ENCODE peak calls at places on chromosomes 11 and 22, in ten cellular contexts. X is right lobe of liver, R is Calu3, S is heart left ventricle, K is astrocyte of the spinal cord, B is AG09309, L is B cell, A is GM20000, P is WTC11, V is tibial artery. Y is an unnamed sample.

GRCh38 chr22:49882519-49883293 is 29.1 kb downstream of the ZBED4 start:
- DNase-seq in K (peak), X (no peak), B (no peak), V (no peak), L (no peak), A (no peak), P (no peak), S (no peak), R (no peak), Y (peak)

GRCh38 chr11:8004008-8004407 is 16.9 kb downstream of the EIF3F start:
- DNase-seq in K (no peak), L (no peak), P (no peak), X (no peak), A (no peak), V (no peak), S (no peak), B (no peak), R (no peak), Y (no peak)

GRCh38 chr11:72821221-72821919 is 7.2 kb downstream of the ATG16L2 start:
- DNase-seq in X (peak), B (no peak), A (no peak), R (no peak), V (no peak), K (no peak), P (no peak), S (no peak), L (peak), Y (no peak)

GRCh38 chr22:11605468-11605981 is 3922.5 kb upstream of the OR11H1 start:
- DNase-seq in X (no peak), B (no peak), K (no peak), L (no peak), A (no peak), P (no peak), R (no peak), V (no peak), S (no peak), Y (no peak)

GRCh38 chr22:39363751-39364484 is 14.1 kb downstream of the SYNGR1 start:
- DNase-seq in B (no peak), S (no peak), K (no peak), X (no peak), V (no peak), P (no peak), R (no peak), A (no peak), L (no peak), Y (no peak)

GRCh38 chr22:20211997-20212753 is 55.9 kb downstream of the RTN4R start:
- DNase-seq in V (no peak), L (no peak), S (peak), P (no peak), R (peak), B (no peak), K (no peak), X (peak), A (no peak), Y (peak)

GRCh38 chr22:20238567-20239062 is 29.5 kb downstream of the RTN4R start:
- DNase-seq in L (peak), S (peak), K (no peak), X (peak), R (peak), V (no peak), B (no peak), A (peak), P (peak), Y (peak)

GRCh38 chr22:18033204-18033998 is 9.0 kb upstream of the MICAL3 start:
- DNase-seq in R (no peak), X (no peak), B (no peak), L (no peak), V (no peak), S (no peak), K (no peak), P (no peak), A (no peak), Y (peak)

GRCh38 chr11:289145-289705 is 299 bp downstream of the PGGHG start:
- DNase-seq in K (no peak), V (no peak), S (peak), X (no peak), A (peak), B (no peak), P (peak), R (no peak), L (peak), Y (no peak)

GRCh38 chr11:119625206-119625988 is 103.6 kb downstream of the NECTIN1 start:
- DNase-seq in S (no peak), X (no peak), R (no peak), K (no peak), L (no peak), B (no peak), A (no peak), V (no peak), P (no peak), Y (peak)

GRCh38 chr22:43553451-43554258 is 141.8 kb downstream of the MPPED1 start:
- DNase-seq in K (no peak), R (no peak), P (no peak), V (no peak), L (no peak), B (no peak), S (no peak), A (no peak), X (no peak), Y (no peak)

GRCh38 chr11:78030429-78031325 is 7.6 kb upstream of the KCTD14 start:
- DNase-seq in B (no peak), K (peak), X (peak), S (peak), V (no peak), L (no peak), P (no peak), R (peak), A (no peak), Y (peak)

GRCh38 chr11:1060410-1060809 is 14.3 kb upstream of the MUC2 start:
- DNase-seq in A (no peak), R (no peak), L (no peak), X (no peak), V (no peak), B (no peak), P (peak), S (no peak), K (no peak), Y (no peak)

GRCh38 chr11:109851780-109852390 is 241.3 kb upstream of the ZC3H12C start:
- DNase-seq in X (no peak), R (no peak), A (no peak), P (no peak), L (no peak), S (no peak), B (no peak), K (peak), V (no peak), Y (peak)

GRCh38 chr11:19820100-19820499 is 107.5 kb downstream of the NAV2 start:
- DNase-seq in B (no peak), A (no peak), V (no peak), L (no peak), K (peak), X (no peak), R (no peak), P (no peak), S (no peak), Y (peak)

GRCh38 chr11:12298610-12299009 is 78.8 kb upstream of the PARVA start:
- DNase-seq in S (no peak), L (no peak), P (no peak), A (no peak), V (no peak), X (no peak), R (no peak), B (no peak), K (no peak), Y (no peak)

GRCh38 chr11:118051611-118052461 is 25.0 kb upstream of the TMPRSS4 start:
- DNase-seq in V (no peak), P (no peak), B (no peak), A (no peak), L (no peak), S (no peak), K (no peak), X (peak), R (no peak), Y (no peak)

GRCh38 chr11:97332271-97332670 is 942.5 kb downstream of the JRKL start:
- DNase-seq in K (no peak), R (no peak), X (no peak), S (no peak), P (no peak), B (no peak), V (no peak), A (no peak), L (no peak), Y (no peak)

GRCh38 chr11:57647368-57647767 is 2.3 kb downstream of the YPEL4 start:
- DNase-seq in L (no peak), V (no peak), K (no peak), P (peak), S (no peak), R (no peak), B (no peak), A (no peak), X (no peak), Y (no peak)

GRCh38 chr11:68120212-68121066 is 749 bp downstream of the CHKA start:
- DNase-seq in X (peak), K (peak), P (peak), B (no peak), L (peak), S (peak), V (peak), R (peak), A (peak), Y (peak)

GRCh38 chr22:49332691-49333090 is 495.0 kb downstream of the BRD1 start:
- DNase-seq in B (no peak), A (no peak), K (no peak), V (no peak), P (no peak), R (no peak), L (no peak), X (no peak), S (no peak), Y (no peak)

GRCh38 chr11:75508051-75508561 is 17.6 kb downstream of the GDPD5 start:
- DNase-seq in L (peak), P (no peak), A (no peak), S (no peak), B (no peak), V (no peak), R (no peak), K (no peak), X (no peak), Y (no peak)

GRCh38 chr11:64864473-64865285 is 13.7 kb downstream of the EHD1 start:
- DNase-seq in B (no peak), P (no peak), S (peak), L (no peak), R (no peak), V (peak), K (peak), A (peak), X (no peak), Y (peak)

GRCh38 chr11:70467196-70468085 is 69.1 kb downstream of the CTTN start:
- DNase-seq in V (peak), L (no peak), S (no peak), P (peak), X (no peak), R (peak), A (peak), B (no peak), K (peak), Y (peak)

GRCh38 chr22:42619261-42620063 is 4.8 kb upstream of the POLDIP3 start:
- DNase-seq in L (no peak), B (no peak), A (no peak), K (no peak), P (no peak), V (no peak), S (no peak), R (no peak), X (no peak), Y (no peak)

GRCh38 chr22:20438678-20439492 is 1.3 kb upstream of the SCARF2 start:
- DNase-seq in V (no peak), X (no peak), S (no peak), L (peak), P (peak), K (no peak), B (no peak), R (no peak), A (peak), Y (no peak)

GRCh38 chr11:9758676-9759518 is 95.0 kb downstream of the SWAP70 start:
- DNase-seq in K (peak), B (no peak), L (peak), A (peak), S (peak), R (peak), V (peak), P (no peak), X (peak), Y (peak)

DNA sequence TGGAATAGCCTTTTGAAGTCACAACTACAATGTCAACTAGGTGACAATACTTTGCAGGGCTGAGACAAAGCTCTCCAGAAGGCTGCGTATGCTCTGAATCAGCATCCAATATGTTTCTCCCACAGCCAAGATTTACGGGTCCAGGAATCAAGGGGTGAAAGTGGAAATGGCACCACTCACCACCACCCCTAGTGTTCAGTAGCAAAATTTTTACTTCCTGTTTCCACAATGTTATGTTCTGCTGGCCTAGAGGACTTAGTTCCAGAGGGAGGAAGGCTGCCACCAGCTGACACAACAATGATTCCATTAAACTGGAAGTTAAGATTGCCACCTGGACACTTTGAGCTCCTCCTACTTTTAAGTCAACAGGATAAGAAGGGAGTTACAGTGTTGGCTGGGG is 68.5 kb upstream of the MPEG1 start:
- DNase-seq in R (no peak), L (no peak), P (no peak), K (no peak), S (no peak), V (no peak), B (no peak), X (no peak), A (no peak), Y (no peak)
- TF ChIP-seq CTCF in R (no peak), L (no peak), P (no peak), K (no peak), S (no peak), V (no peak), B (no peak), X (no peak), A (no peak), Y (no peak)

GRCh38 chr11:107780136-107780535 is 68.3 kb upstream of the SLN start:
- DNase-seq in P (no peak), S (no peak), B (no peak), V (no peak), X (no peak), A (no peak), R (no peak), K (no peak), L (no peak), Y (peak)

GRCh38 chr11:107777094-107777493 is 65.2 kb upstream of the SLN start:
- DNase-seq in L (no peak), A (peak), V (no peak), X (no peak), R (no peak), P (no peak), S (no peak), B (no peak), K (no peak), Y (no peak)

GRCh38 chr11:107778839-107779517 is 67.1 kb upstream of the SLN start:
- DNase-seq in V (no peak), R (no peak), L (no peak), K (no peak), A (no peak), P (no peak), S (no peak), X (no peak), B (no peak), Y (no peak)

GRCh38 chr11:107783121-107783520 is 71.3 kb upstream of the SLN start:
- DNase-seq in R (no peak), S (no peak), B (no peak), P (no peak), V (no peak), A (no peak), X (no peak), L (no peak), K (no peak), Y (no peak)

GRCh38 chr11:107780775-107781174 is 68.9 kb upstream of the SLN start:
- DNase-seq in A (no peak), S (no peak), V (no peak), P (no peak), R (no peak), K (no peak), X (no peak), L (no peak), B (no peak), Y (peak)
- TF ChIP-seq CTCF in A (no peak), S (no peak), V (no peak), P (no peak), R (no peak), K (no peak), X (no peak), L (no peak), B (no peak), Y (no peak)

GRCh38 chr11:124551987-124552386 is 8.5 kb upstream of the OR8B12 start:
- DNase-seq in X (no peak), L (no peak), A (no peak), B (no peak), R (no peak), P (no peak), V (no peak), K (no peak), S (no peak), Y (no peak)

GRCh38 chr11:124556828-124557227 is 13.0 kb upstream of the OR8A1 start:
- DNase-seq in B (no peak), S (no peak), V (no peak), R (no peak), L (no peak), K (no peak), A (no peak), X (no peak), P (no peak), Y (no peak)

GRCh38 chr11:124551189-124551588 is 7.7 kb upstream of the OR8B12 start:
- DNase-seq in B (no peak), P (no peak), A (no peak), X (no peak), V (no peak), R (no peak), K (no peak), S (no peak), L (no peak), Y (no peak)
- TF ChIP-seq CTCF in B (no peak), P (no peak), A (no peak), X (no peak), V (no peak), R (no peak), K (no peak), S (no peak), L (no peak), Y (no peak)

GRCh38 chr11:34315006-34315793 is 42.6 kb downstream of the ABTB2 start:
- DNase-seq in S (no peak), B (no peak), A (no peak), X (no peak), K (no peak), V (no peak), P (no peak), L (no peak), R (no peak), Y (no peak)

GRCh38 chr11:34316347-34317037 is 41.3 kb downstream of the ABTB2 start:
- DNase-seq in R (no peak), B (no peak), K (peak), S (no peak), L (no peak), X (no peak), P (no peak), A (no peak), V (no peak), Y (peak)

GRCh38 chr11:34318111-34319037 is 39.4 kb downstream of the ABTB2 start:
- DNase-seq in A (no peak), S (no peak), P (no peak), K (peak), V (no peak), B (peak), R (no peak), L (no peak), X (peak), Y (peak)

GRCh38 chr11:34317038-34317360 is 40.8 kb downstream of the ABTB2 start:
- DNase-seq in P (no peak), A (no peak), L (no peak), R (no peak), B (no peak), V (no peak), K (no peak), S (no peak), X (peak), Y (no peak)

DNA sequence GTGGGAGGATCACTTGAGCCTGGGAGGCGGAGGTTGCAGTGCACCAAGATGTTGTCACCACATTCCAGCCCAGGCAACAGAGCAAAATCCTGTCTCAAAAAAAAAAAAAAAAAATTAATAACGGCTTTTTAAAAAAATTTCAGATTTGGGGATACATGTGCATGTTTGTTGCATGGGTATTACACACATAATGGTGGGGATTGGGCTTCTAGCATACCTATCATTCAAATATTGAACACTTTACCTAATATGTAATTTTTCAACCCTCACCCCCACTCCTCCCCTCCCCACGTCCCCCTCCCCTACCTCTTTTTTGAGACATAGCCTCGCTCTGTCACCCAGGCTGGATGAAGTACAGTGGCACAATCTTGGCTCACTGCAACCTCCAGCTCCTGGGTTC is 40.1 kb downstream of the ABTB2 start:
- DNase-seq in P (no peak), B (no peak), X (no peak), R (no peak), L (no peak), S (no peak), V (no peak), A (no peak), K (no peak), Y (no peak)
- TF ChIP-seq CTCF in P (no peak), B (no peak), X (no peak), R (no peak), L (no peak), S (no peak), V (no peak), A (no peak), K (no peak), Y (no peak)

GRCh38 chr11:80034801-80035200 is 594.0 kb upstream of the TENM4 start:
- DNase-seq in K (no peak), V (no peak), P (no peak), X (no peak), A (no peak), B (no peak), R (no peak), S (no peak), L (no peak), Y (no peak)
- TF ChIP-seq CTCF in K (no peak), V (no peak), P (no peak), X (no peak), A (no peak), B (no peak), R (no peak), S (no peak), L (no peak), Y (no peak)

GRCh38 chr22:41537203-41537602 is 7.1 kb downstream of the POLR3H start:
- DNase-seq in L (no peak), K (no peak), P (no peak), V (no peak), S (no peak), B (no peak), R (no peak), A (no peak), X (no peak), Y (no peak)

GRCh38 chr22:41532908-41533825 is 11.1 kb downstream of the POLR3H start:
- DNase-seq in X (peak), A (peak), R (peak), L (peak), P (peak), B (no peak), V (peak), K (peak), S (peak), Y (peak)

GRCh38 chr22:41534219-41534618 is 10.1 kb downstream of the POLR3H start:
- DNase-seq in K (no peak), L (no peak), R (no peak), B (no peak), S (no peak), V (no peak), X (no peak), P (no peak), A (no peak), Y (no peak)

GRCh38 chr22:41531736-41532477 is 12.4 kb downstream of the POLR3H start:
- DNase-seq in A (no peak), V (no peak), B (no peak), X (no peak), P (no peak), K (no peak), L (no peak), S (no peak), R (no peak), Y (no peak)

GRCh38 chr22:41535244-41535643 is 9.0 kb downstream of the POLR3H start:
- DNase-seq in X (no peak), L (no peak), S (no peak), K (no peak), B (no peak), P (peak), V (no peak), A (no peak), R (no peak), Y (peak)
- TF ChIP-seq CTCF in X (no peak), L (no peak), S (no peak), K (peak), B (peak), P (no peak), V (no peak), A (no peak), R (no peak), Y (peak)

GRCh38 chr11:111851636-111852035 is 19.7 kb downstream of the ALG9 start:
- DNase-seq in K (peak), B (no peak), S (no peak), R (no peak), P (no peak), V (no peak), L (no peak), X (no peak), A (no peak), Y (peak)
- TF ChIP-seq CTCF in K (peak), B (peak), S (no peak), R (no peak), P (no peak), V (no peak), L (no peak), X (peak), A (peak), Y (peak)

GRCh38 chr11:132464939-132465338 is 1067.4 kb downstream of the OPCML start:
- DNase-seq in X (no peak), B (no peak), P (no peak), R (no peak), S (no peak), A (no peak), V (no peak), K (no peak), L (no peak), Y (no peak)
- TF ChIP-seq CTCF in X (peak), B (peak), P (no peak), R (no peak), S (no peak), A (no peak), V (no peak), K (no peak), L (no peak), Y (no peak)